ENCODE peak calls at places on chromosomes 1 and 21, in four cellular contexts. One of them, this sample, is unnamed.

GRCh38 chr21:26965091-26965566 is 1.8 kb downstream of the ADAMTS5 start:
- DNase-seq in H1: no peak
- DNase-seq in IMR-90: no peak
- DNase-seq in H9: no peak
- DNase-seq in this sample: no peak

GRCh38 chr1:61853545-61853944 is 111.3 kb downstream of the PATJ start:
- DNase-seq in IMR-90: peak
- DNase-seq in H1: no peak
- DNase-seq in H9: no peak
- DNase-seq in this sample: no peak

GRCh38 chr1:32031578-32032286 is 18.1 kb downstream of the KHDRBS1 start:
- DNase-seq in IMR-90: peak
- DNase-seq in H9: no peak
- DNase-seq in H1: no peak
- DNase-seq in this sample: no peak

GRCh38 chr1:109246141-109246551 is 3.2 kb upstream of the CELSR2 start:
- DNase-seq in H9: peak
- DNase-seq in H1: no peak
- DNase-seq in IMR-90: no peak
- DNase-seq in this sample: no peak

GRCh38 chr1:208242829-208243521 is 1.2 kb downstream of the PLXNA2 start:
- DNase-seq in H1: no peak
- DNase-seq in H9: no peak
- DNase-seq in IMR-90: no peak
- DNase-seq in this sample: no peak

GRCh38 chr21:36964398-36964797 is 2.1 kb downstream of the HLCS start:
- DNase-seq in IMR-90: no peak
- DNase-seq in H1: no peak
- DNase-seq in H9: no peak
- DNase-seq in this sample: no peak

GRCh38 chr1:112718691-112719418 is 3.7 kb upstream of the PPM1J start:
- DNase-seq in H1: no peak
- DNase-seq in H9: peak
- DNase-seq in IMR-90: peak
- DNase-seq in this sample: peak

GRCh38 chr1:178126790-178127189 is 32.9 kb downstream of the RASAL2 start:
- DNase-seq in H9: no peak
- DNase-seq in IMR-90: peak
- DNase-seq in H1: no peak
- DNase-seq in this sample: peak

GRCh38 chr21:41961282-41961701 is 7.5 kb upstream of the C2CD2 start:
- DNase-seq in H9: no peak
- DNase-seq in H1: no peak
- DNase-seq in IMR-90: peak
- DNase-seq in this sample: no peak

GRCh38 chr1:223556414-223557124 is 108.9 kb downstream of the CAPN8 start:
- DNase-seq in H9: peak
- DNase-seq in H1: peak
- DNase-seq in IMR-90: peak
- DNase-seq in this sample: peak

GRCh38 chr1:226287587-226287986 is 21.4 kb downstream of the LIN9 start:
- DNase-seq in IMR-90: no peak
- DNase-seq in H1: no peak
- DNase-seq in H9: no peak
- DNase-seq in this sample: no peak

GRCh38 chr1:231611851-231612250 is 14.7 kb upstream of the DISC1 start:
- DNase-seq in IMR-90: no peak
- DNase-seq in H1: no peak
- DNase-seq in H9: no peak
- DNase-seq in this sample: peak

GRCh38 chr1:2233997-2234761 is 6.1 kb downstream of the SKI start:
- DNase-seq in H1: no peak
- DNase-seq in H9: peak
- DNase-seq in IMR-90: peak
- DNase-seq in this sample: no peak

GRCh38 chr1:3786468-3787346 is 9.6 kb downstream of the LRRC47 start:
- DNase-seq in H1: no peak
- DNase-seq in H9: no peak
- DNase-seq in IMR-90: no peak
- DNase-seq in this sample: no peak

GRCh38 chr1:234963180-234963903 is 165.3 kb downstream of the TOMM20 start:
- DNase-seq in IMR-90: peak
- DNase-seq in H1: no peak
- DNase-seq in H9: no peak
- DNase-seq in this sample: no peak

GRCh38 chr1:54774820-54775498 is 10.6 kb upstream of the PARS2 start:
- DNase-seq in IMR-90: peak
- DNase-seq in H9: peak
- DNase-seq in H1: peak
- DNase-seq in this sample: peak

GRCh38 chr1:203516906-203517305 is 23.0 kb downstream of the OPTC start:
- DNase-seq in IMR-90: no peak
- DNase-seq in H9: no peak
- DNase-seq in H1: no peak
- DNase-seq in this sample: no peak
- H3K56ac ChIP-seq in IMR-90: no peak
- H3K56ac ChIP-seq in H9: no peak
- H3K56ac ChIP-seq in H1: no peak
- H3K56ac ChIP-seq in this sample: no peak

GRCh38 chr1:229624521-229624905 is 1.4 kb downstream of the TAF5L start:
- DNase-seq in H1: no peak
- DNase-seq in H9: no peak
- DNase-seq in IMR-90: no peak
- DNase-seq in this sample: no peak

GRCh38 chr1:229627003-229627402 is 956 bp downstream of the URB2 start:
- DNase-seq in H9: no peak
- DNase-seq in H1: no peak
- DNase-seq in IMR-90: no peak
- DNase-seq in this sample: no peak

GRCh38 chr1:229623838-229624237 is 2.1 kb downstream of the TAF5L start:
- DNase-seq in IMR-90: no peak
- DNase-seq in H1: no peak
- DNase-seq in H9: no peak
- DNase-seq in this sample: no peak

GRCh38 chr1:229625893-229626831 is at the start of the genes TAF5L and URB2:
- DNase-seq in H1: peak
- DNase-seq in H9: peak
- DNase-seq in IMR-90: peak
- DNase-seq in this sample: peak

DNA sequence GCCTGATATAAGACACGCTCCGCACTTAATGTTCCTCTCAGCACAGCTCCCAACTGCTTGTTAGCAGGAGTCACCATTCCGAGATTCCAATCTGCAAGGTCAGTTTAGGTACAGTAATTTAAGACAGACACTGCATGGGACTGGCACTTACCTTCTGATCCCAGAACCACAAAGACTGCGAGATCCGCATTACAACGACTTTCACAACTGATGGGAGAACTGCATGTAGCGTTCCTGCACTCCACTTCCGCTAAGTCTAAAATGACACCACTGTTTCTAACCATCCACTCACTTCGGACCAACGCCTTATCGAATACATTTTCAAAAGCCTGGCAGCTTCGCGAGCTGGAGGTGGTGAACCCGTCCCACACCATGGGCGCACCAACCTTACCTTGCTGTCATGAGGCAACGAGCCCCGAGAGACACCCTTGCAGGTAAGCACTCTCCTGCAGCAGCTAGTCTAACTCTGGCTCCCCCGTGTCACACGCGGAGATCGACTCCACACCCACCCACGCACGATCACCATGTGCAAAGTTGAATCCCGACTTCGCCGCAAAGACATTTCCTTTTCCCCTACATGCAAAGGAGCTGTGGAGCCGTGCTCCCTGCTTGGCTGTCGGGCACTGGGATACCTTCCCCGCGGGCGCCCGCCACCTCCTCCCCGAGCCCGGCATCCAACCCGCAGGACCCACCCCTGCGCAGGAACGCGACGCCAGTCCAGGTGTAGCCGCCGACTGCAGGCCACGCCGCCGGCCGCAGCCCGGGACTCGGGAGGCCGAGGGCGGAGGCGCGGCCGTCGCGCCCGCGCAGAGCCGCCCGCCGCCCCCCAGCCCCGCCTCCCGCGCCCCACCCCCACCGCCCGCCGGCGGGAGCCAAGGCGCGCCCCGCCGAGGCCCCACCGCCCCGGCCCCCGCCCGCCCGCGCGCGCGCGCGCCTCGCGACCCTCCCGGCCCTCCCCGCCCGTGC is 733 bp downstream of the TAF5L start:
- DNase-seq in H9: peak
- DNase-seq in H1: no peak
- DNase-seq in IMR-90: peak
- DNase-seq in this sample: peak
- H2BK15ac ChIP-seq in H9: no peak
- H2BK15ac ChIP-seq in H1: peak
- H2BK15ac ChIP-seq in IMR-90: no peak
- H2BK15ac ChIP-seq in this sample: no peak

GRCh38 chr21:43308511-43309283 is 118.2 kb downstream of the SIK1 start:
- DNase-seq in H1: no peak
- DNase-seq in H9: no peak
- DNase-seq in IMR-90: no peak
- DNase-seq in this sample: no peak

GRCh38 chr21:43308101-43308500 is 118.8 kb downstream of the SIK1 start:
- DNase-seq in H1: no peak
- DNase-seq in H9: no peak
- DNase-seq in IMR-90: no peak
- DNase-seq in this sample: no peak

GRCh38 chr21:43306911-43307676 is 119.8 kb downstream of the SIK1 start:
- DNase-seq in IMR-90: peak
- DNase-seq in H9: no peak
- DNase-seq in H1: no peak
- DNase-seq in this sample: no peak

GRCh38 chr21:43306391-43306790 is 120.5 kb downstream of the SIK1 start:
- DNase-seq in H1: no peak
- DNase-seq in IMR-90: no peak
- DNase-seq in H9: no peak
- DNase-seq in this sample: no peak

GRCh38 chr21:43307677-43308070 is 119.3 kb downstream of the SIK1 start:
- DNase-seq in IMR-90: no peak
- DNase-seq in H9: no peak
- DNase-seq in H1: no peak
- DNase-seq in this sample: no peak
- H3K56ac ChIP-seq in IMR-90: no peak
- H3K56ac ChIP-seq in H9: no peak
- H3K56ac ChIP-seq in H1: no peak
- H3K56ac ChIP-seq in this sample: no peak

GRCh38 chr1:110390692-110391232 is at the start of gene SLC16A4:
- DNase-seq in H9: peak
- DNase-seq in H1: no peak
- DNase-seq in IMR-90: peak
- DNase-seq in this sample: peak

GRCh38 chr1:110390096-110390495 is 730 bp downstream of the SLC16A4 start:
- DNase-seq in H1: no peak
- DNase-seq in H9: no peak
- DNase-seq in IMR-90: peak
- DNase-seq in this sample: peak

GRCh38 chr1:110385369-110385768 is 5.5 kb downstream of the SLC16A4 start:
- DNase-seq in H9: no peak
- DNase-seq in H1: no peak
- DNase-seq in IMR-90: no peak
- DNase-seq in this sample: no peak

GRCh38 chr1:110384581-110385321 is 6.1 kb downstream of the SLC16A4 start:
- DNase-seq in H9: no peak
- DNase-seq in IMR-90: no peak
- DNase-seq in H1: no peak
- DNase-seq in this sample: no peak

DNA sequence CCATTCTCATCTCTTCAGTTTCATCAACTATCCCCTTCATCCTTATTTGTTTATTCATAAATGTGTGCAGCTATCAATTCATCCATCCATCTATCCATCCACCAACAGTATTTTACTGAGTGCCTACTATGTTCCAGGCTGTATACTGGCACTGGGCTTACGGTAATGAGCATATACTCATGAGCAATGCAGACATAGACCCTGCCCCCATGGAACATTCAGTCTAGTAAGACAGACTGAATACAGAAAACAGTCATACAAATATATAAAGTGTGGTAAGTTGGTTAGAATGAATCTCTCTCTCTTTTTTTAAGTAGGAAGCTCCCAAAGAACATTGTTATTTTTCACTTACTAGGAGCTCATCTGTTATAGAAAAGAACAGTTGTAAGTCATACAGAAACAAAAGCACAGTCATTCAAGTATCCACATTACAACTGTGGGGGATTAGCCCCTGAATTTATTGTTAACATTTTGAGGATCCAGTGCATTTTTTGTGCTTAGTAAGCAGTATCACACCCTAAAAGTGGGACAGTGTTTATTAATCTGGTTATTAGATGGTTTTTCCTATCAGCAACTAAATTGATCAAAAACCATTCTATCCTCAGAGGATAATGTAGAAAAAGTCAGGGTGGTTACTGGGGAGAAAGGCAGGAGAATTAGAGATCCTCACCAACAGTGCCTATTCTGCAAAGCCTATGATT is 3.6 kb downstream of the SLC16A4 start:
- DNase-seq in IMR-90: no peak
- DNase-seq in H1: no peak
- DNase-seq in H9: no peak
- DNase-seq in this sample: no peak
- H2BK15ac ChIP-seq in IMR-90: no peak
- H2BK15ac ChIP-seq in H1: no peak
- H2BK15ac ChIP-seq in H9: no peak
- H2BK15ac ChIP-seq in this sample: no peak

GRCh38 chr1:93992190-93992589 is 83.0 kb upstream of the GCLM start:
- DNase-seq in H9: no peak
- DNase-seq in H1: no peak
- DNase-seq in IMR-90: no peak
- DNase-seq in this sample: no peak

GRCh38 chr1:93993731-93994130 is 84.5 kb upstream of the GCLM start:
- DNase-seq in H9: no peak
- DNase-seq in IMR-90: no peak
- DNase-seq in H1: no peak
- DNase-seq in this sample: no peak

GRCh38 chr1:93991269-93991668 is 82.0 kb upstream of the GCLM start:
- DNase-seq in IMR-90: no peak
- DNase-seq in H1: no peak
- DNase-seq in H9: no peak
- DNase-seq in this sample: no peak

GRCh38 chr1:93990010-93990409 is 80.8 kb upstream of the GCLM start:
- DNase-seq in H9: no peak
- DNase-seq in H1: no peak
- DNase-seq in IMR-90: no peak
- DNase-seq in this sample: no peak

GRCh38 chr1:93992954-93993353 is 83.7 kb upstream of the GCLM start:
- DNase-seq in H1: no peak
- DNase-seq in IMR-90: no peak
- DNase-seq in H9: no peak
- DNase-seq in this sample: no peak
- H3K56ac ChIP-seq in H1: no peak
- H3K56ac ChIP-seq in IMR-90: no peak
- H3K56ac ChIP-seq in H9: no peak
- H3K56ac ChIP-seq in this sample: no peak

GRCh38 chr21:44286716-44287632 is 1.3 kb downstream of the AIRE start:
- DNase-seq in H1: no peak
- DNase-seq in H9: no peak
- DNase-seq in IMR-90: no peak
- DNase-seq in this sample: no peak
- H2BK15ac ChIP-seq in H1: no peak
- H2BK15ac ChIP-seq in H9: no peak
- H2BK15ac ChIP-seq in IMR-90: no peak
- H2BK15ac ChIP-seq in this sample: no peak

This sample was measured in mesendoderm.